ENCODE peak calls at places on chromosomes 12 and 14, in nine cellular contexts. A is uterus; C is CD4-positive, CD25-positive, alpha-beta regulatory T cell; R is aorta; Q is RWPE2; G is heart left ventricle; V is endothelial cell of umbilical vein; M is breast epithelium; T is tibial artery. S is an unnamed sample. For H3K27me3 and H3K4me1, the result is how much of the 10 kb centered on the place peaks cover.

GRCh38 chr12:51269174-51270066 is 795 bp downstream of the SMAGP start:
- DNase-seq in R (peak), V (peak), G (peak), T (no peak), M (peak), C (peak), A (peak), Q (peak), S (peak)

GRCh38 chr14:60349663-60350365 is 100.8 kb downstream of the PPM1A start:
- DNase-seq in R (no peak), T (no peak), V (peak), C (peak), M (no peak), G (peak), Q (no peak), A (no peak), S (no peak)

GRCh38 chr12:121060149-121061001 is 21.3 kb upstream of the OASL start:
- DNase-seq in Q (no peak), G (peak), R (no peak), T (no peak), C (peak), A (no peak), M (no peak), V (peak), S (peak)

GRCh38 chr14:36367985-36368774 is 47.7 kb upstream of the MBIP start:
- DNase-seq in Q (no peak), R (no peak), T (no peak), G (no peak), M (no peak), C (no peak), A (no peak), V (no peak), S (no peak)

GRCh38 chr14:91358654-91359210 is 58.9 kb downstream of the CCDC88C start:
- DNase-seq in V (no peak), C (no peak), G (no peak), M (no peak), R (no peak), T (no peak), A (no peak), Q (no peak), S (no peak)

GRCh38 chr14:78316058-78316457 is 145.9 kb downstream of the NRXN3 start:
- DNase-seq in R (no peak), Q (no peak), A (no peak), V (no peak), G (no peak), C (no peak), M (no peak), T (no peak), S (no peak)

GRCh38 chr14:75303415-75303814 is 24.8 kb downstream of the FOS start:
- DNase-seq in A (peak), R (peak), M (peak), V (peak), C (peak), T (peak), Q (no peak), G (peak), S (no peak)

GRCh38 chr14:102586420-102587119 is 5.9 kb upstream of the RCOR1 start:
- DNase-seq in C (no peak), M (no peak), G (no peak), V (no peak), A (no peak), Q (no peak), R (no peak), T (no peak), S (no peak)

GRCh38 chr12:82862069-82862841 is 175.5 kb downstream of the TMTC2 start:
- DNase-seq in Q (no peak), R (no peak), V (peak), M (no peak), T (no peak), G (no peak), A (no peak), C (no peak), S (no peak)

GRCh38 chr12:106013941-106014340 is 124.8 kb downstream of the NUAK1 start:
- DNase-seq in M (no peak), G (no peak), A (no peak), V (no peak), R (no peak), T (no peak), Q (no peak), C (no peak), S (no peak)

GRCh38 chr12:111034911-111035577 is 114.7 kb upstream of the MYL2 start:
- DNase-seq in T (peak), Q (peak), R (no peak), A (no peak), G (no peak), M (no peak), C (no peak), V (no peak), S (no peak)

GRCh38 chr12:10241276-10241675 is 28.6 kb downstream of the GABARAPL1 start:
- DNase-seq in V (no peak), A (no peak), Q (no peak), G (no peak), C (no peak), M (no peak), R (no peak), T (no peak), S (no peak)

GRCh38 chr14:22781606-22782000 is 15.1 kb downstream of the OXA1L start:
- DNase-seq in T (no peak), M (no peak), Q (no peak), V (no peak), A (no peak), R (no peak), G (no peak), C (no peak), S (no peak)

GRCh38 chr12:131091976-131092691 is 138.4 kb downstream of the ADGRD1 start:
- DNase-seq in T (peak), M (no peak), V (no peak), A (peak), Q (peak), C (no peak), R (peak), G (peak), S (no peak)

GRCh38 chr12:126862500-126862899 is 1404.5 kb upstream of the TMEM132C start:
- DNase-seq in R (no peak), C (no peak), T (no peak), G (no peak), M (no peak), V (no peak), A (no peak), Q (no peak), S (no peak)

GRCh38 chr12:99600388-99600787 is 47.2 kb upstream of the GARIN6 start:
- DNase-seq in C (no peak), R (no peak), A (no peak), G (no peak), V (no peak), Q (no peak), M (no peak), T (no peak), S (no peak)

GRCh38 chr12:16389594-16389993 is 42.1 kb downstream of the MGST1 start:
- DNase-seq in R (no peak), A (no peak), M (no peak), V (no peak), Q (no peak), T (no peak), C (no peak), G (no peak), S (no peak)

GRCh38 chr14:63677891-63678379 is 36.3 kb upstream of the WDR89 start:
- DNase-seq in Q (no peak), C (no peak), V (peak), M (no peak), T (no peak), G (no peak), R (no peak), A (no peak), S (no peak)

GRCh38 chr12:80670214-80670613 is 37.2 kb upstream of the MYF6 start:
- DNase-seq in R (no peak), T (no peak), C (no peak), M (no peak), G (no peak), Q (no peak), A (no peak), V (no peak), S (no peak)

GRCh38 chr12:59596232-59597143 is 659 bp downstream of the SLC16A7 start:
- DNase-seq in Q (peak), A (peak), R (peak), M (peak), G (peak), T (peak), C (peak), V (peak), S (peak)

GRCh38 chr14:57533214-57533613 is 39.6 kb upstream of the CCDC198 start:
- DNase-seq in C (no peak), G (no peak), T (no peak), A (no peak), V (no peak), Q (no peak), R (no peak), M (no peak), S (no peak)

GRCh38 chr12:12592930-12593329 is 18.7 kb upstream of the CREBL2 start:
- DNase-seq in M (no peak), C (no peak), Q (no peak), T (no peak), V (no peak), A (no peak), G (no peak), R (no peak), S (no peak)

GRCh38 chr12:43113153-43113552 is 438.9 kb downstream of the ADAMTS20 start:
- DNase-seq in R (no peak), A (peak), M (no peak), G (no peak), T (no peak), V (no peak), C (no peak), Q (no peak), S (no peak)

GRCh38 chr14:96903444-96904023 is 106.4 kb downstream of the VRK1 start:
- DNase-seq in Q (no peak), G (no peak), V (no peak), M (no peak), C (no peak), T (no peak), R (no peak), A (no peak), S (no peak)

GRCh38 chr12:27622436-27623185 is 73.6 kb upstream of the REP15 start:
- DNase-seq in C (no peak), M (peak), G (no peak), T (no peak), Q (no peak), V (no peak), A (no peak), R (no peak), S (no peak)

DNA sequence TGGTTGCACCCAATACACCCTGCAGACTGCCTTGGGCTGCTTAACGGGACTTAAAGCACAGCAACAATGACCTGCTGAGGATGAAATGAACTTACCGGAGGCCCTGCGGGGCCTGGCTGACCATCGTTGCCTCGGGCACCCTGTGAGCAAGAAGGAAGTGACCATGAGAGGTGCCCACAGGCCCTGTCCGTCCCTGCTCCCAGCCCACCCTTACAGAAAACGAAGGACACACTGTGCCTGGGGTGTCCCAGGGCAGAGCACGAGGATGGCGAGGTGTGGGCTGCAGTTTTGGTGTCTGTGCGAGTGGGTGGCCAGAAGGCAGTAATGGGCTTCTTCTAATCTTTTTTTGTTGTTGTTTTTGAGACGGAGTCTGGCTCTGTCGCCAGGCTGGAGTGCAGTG is 14.6 kb downstream of the COL2A1 start:
- DNase-seq in V (no peak), R (peak), A (no peak), T (peak), Q (no peak), G (no peak), C (no peak), M (no peak), S (no peak)
- H3K27me3 ChIP-seq in V (under half), R (under half), A (under half), T (under half), Q (under half), G (under half), C (under half), M (under half), S (under half)

GRCh38 chr12:56716933-56717880 is 7.9 kb downstream of the NACA start:
- DNase-seq in G (no peak), M (no peak), C (no peak), V (no peak), A (no peak), Q (no peak), T (peak), R (peak), S (no peak)

GRCh38 chr12:56716458-56716857 is 8.6 kb downstream of the NACA start:
- DNase-seq in C (no peak), M (no peak), A (no peak), Q (no peak), T (peak), R (peak), V (no peak), G (no peak), S (no peak)

GRCh38 chr12:56719056-56719455 is 6.0 kb downstream of the NACA start:
- DNase-seq in T (peak), Q (no peak), C (no peak), A (no peak), G (no peak), R (no peak), M (no peak), V (no peak), S (no peak)

GRCh38 chr12:56718167-56718566 is 6.9 kb downstream of the NACA start:
- DNase-seq in T (peak), M (no peak), R (peak), Q (no peak), G (no peak), C (no peak), A (no peak), V (no peak), S (no peak)

GRCh38 chr12:56718636-56719035 is 6.5 kb downstream of the NACA start:
- DNase-seq in T (peak), Q (no peak), V (no peak), R (peak), M (no peak), C (no peak), A (no peak), G (no peak), S (no peak)
- H3K4me1 ChIP-seq in T (half or more), Q (under half), V (under half), R (under half), M (under half), C (half or more), A (under half), G (under half), S (under half)

DNA sequence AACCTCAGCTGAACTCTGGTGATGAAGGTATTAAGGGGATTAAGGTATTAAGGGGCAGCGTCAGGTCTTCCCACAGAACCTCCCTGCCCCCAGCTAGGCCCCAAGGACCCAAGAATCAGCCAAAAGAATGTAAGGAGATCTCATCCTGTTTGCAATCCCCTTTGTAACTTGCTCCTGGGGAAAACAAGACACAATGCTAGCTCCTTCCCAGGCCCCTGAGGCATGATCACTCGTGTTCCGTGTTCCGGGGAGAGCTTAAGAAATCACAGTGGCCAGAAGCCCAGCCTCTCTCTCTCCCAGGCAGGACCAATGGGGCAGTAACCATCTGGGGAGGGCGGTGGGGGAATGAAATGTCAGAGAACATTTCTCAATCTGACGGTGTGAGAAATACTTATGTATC is 33.2 kb downstream of the PIGH start:
- DNase-seq in V (no peak), A (no peak), G (no peak), R (peak), M (no peak), C (no peak), Q (peak), T (peak), S (no peak)
- H3K27me3 ChIP-seq in V (under half), A (under half), G (under half), R (under half), M (under half), C (under half), Q (under half), T (under half), S (under half)

DNA sequence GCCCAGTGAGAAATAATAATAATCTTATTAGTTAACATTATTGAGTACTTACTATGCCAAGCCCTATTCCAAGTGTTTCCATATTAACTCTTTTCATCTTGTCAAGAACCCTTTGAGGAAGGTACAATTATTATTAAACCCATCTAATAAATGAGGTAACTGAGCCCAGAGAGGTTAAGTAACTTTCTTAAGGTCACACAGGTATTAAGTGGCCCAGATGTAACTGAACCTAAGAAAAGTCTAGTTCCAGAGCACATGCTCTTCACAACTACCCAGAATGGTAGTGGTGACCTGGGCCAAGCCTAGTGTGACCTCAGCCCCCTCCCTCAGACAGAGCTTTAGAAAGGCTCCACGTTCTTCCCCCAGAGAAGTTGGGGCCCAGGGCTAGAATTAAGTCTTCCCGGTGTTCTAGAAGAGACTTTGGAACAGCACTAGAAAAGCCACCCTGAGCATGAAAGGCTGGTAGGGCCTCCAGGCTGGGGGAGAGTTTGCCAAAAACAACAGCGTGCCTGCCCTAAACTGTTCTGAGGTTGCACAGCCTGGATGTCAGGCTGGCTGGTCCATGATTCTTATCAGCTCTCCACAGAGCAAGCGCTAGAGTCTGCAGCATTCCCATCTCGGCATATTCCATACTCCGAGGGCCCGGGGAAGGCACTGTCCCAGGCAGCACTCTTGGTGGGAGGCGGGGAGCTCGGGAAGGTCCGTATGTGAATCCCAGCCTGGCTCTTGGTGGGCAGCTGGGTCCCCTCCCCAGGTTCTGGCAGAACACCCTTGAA is 41.3 kb upstream of the CTDSP2 start:
- DNase-seq in V (peak), M (no peak), C (no peak), G (peak), T (peak), R (peak), A (peak), Q (no peak), S (peak)
- H3K4me1 ChIP-seq in V (under half), M (under half), C (under half), G (under half), T (half or more), R (under half), A (under half), Q (under half), S (under half)

GRCh38 chr12:1083086-1083887 is 92.3 kb downstream of the ERC1 start:
- DNase-seq in G (no peak), M (no peak), V (no peak), Q (no peak), T (no peak), A (no peak), R (no peak), C (no peak), S (no peak)
- H3K27me3 ChIP-seq in G (under half), M (under half), V (under half), Q (under half), T (under half), A (under half), R (under half), C (under half), S (under half)

GRCh38 chr12:102756564-102756963 is 160.5 kb downstream of the PAH start:
- DNase-seq in A (peak), M (no peak), C (no peak), V (no peak), Q (no peak), R (peak), T (peak), G (peak), S (peak)
- H3K4me1 ChIP-seq in A (under half), M (under half), C (under half), V (under half), Q (under half), R (under half), T (under half), G (under half), S (under half)

GRCh38 chr12:26119391-26119981 is 5.4 kb downstream of the BHLHE41 start:
- DNase-seq in V (peak), T (no peak), C (no peak), R (no peak), Q (no peak), M (no peak), G (no peak), A (no peak), S (no peak)
- H3K27me3 ChIP-seq in V (under half), T (under half), C (half or more), R (under half), Q (under half), M (under half), G (under half), A (under half), S (under half)

GRCh38 chr12:86193931-86194330 is 62.3 kb downstream of the MGAT4C start:
- DNase-seq in M (no peak), A (no peak), Q (no peak), V (peak), G (no peak), C (no peak), R (no peak), T (no peak), S (no peak)
- H3K4me1 ChIP-seq in M (under half), A (under half), Q (under half), V (under half), G (under half), C (under half), R (under half), T (under half), S (under half)

DNA sequence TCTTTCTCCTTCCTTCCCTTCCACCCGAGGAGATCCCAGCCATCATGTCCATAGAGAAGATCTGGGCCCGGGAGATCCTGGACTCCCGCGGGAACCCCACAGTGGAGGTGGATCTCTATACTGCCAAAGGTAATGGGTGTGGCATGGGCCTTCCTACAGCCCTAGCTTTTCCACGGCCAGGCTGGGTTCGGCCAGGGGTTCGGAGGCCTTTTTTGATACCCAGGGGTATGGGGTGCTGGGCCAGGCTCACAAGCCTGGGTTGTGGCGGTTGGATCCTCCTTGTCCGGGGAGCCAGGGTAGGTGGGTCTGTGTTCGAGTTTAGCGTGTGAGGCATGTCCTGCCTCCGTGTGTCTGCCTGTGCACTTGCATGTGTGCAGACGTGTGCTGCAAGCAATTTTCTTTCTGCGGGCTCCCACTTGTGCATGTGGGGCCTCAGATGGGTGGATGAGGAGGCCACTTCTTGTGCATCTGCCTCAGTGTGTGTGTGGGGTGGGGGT is 1.5 kb downstream of the ENO2 start:
- DNase-seq in C (no peak), M (no peak), R (peak), Q (no peak), A (no peak), T (no peak), G (no peak), V (no peak), S (no peak)
- H3K27me3 ChIP-seq in C (under half), M (under half), R (under half), Q (under half), A (under half), T (under half), G (under half), V (under half), S (under half)

DNA sequence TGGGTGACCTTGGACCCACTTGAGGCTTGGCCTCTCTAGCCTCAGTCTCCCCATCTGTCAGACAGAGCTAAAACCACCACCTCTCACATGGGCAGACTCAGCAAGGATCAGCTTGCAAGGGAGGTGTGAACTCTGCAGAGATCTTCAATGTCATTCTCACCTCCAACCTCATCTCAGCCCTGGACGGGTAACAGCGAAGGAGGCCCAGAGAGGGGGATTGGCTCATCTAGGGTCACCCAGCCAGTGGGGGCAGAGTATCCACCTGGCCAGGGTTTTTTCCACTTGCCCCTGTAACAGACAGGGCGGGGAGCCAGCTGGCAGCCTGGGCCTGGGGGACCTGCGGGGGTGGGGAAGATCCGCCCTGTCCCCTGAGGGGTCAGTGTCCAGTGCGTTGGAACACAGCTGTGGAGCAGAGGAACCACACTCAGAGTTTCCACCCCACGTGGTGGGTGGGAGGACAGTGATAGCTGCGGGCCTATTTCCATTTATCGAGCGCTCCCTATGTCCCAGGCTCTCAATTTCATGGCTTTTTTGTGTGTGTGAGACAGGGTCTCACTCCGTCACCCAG is 27.4 kb downstream of the DTX1 start:
- DNase-seq in R (no peak), A (no peak), T (no peak), C (no peak), V (no peak), G (peak), M (no peak), Q (no peak), S (peak)
- H3K4me1 ChIP-seq in R (under half), A (under half), T (under half), C (under half), V (under half), G (under half), M (under half), Q (under half), S (under half)